ENCODE peak calls at places on chromosomes 4 and X, in eight cellular contexts. One of them, this sample, is unnamed.

GRCh38 chr4:156805696-156806095 is 165.9 kb downstream of the PDGFC start:
- DNase-seq in GM23248: no peak
- DNase-seq in amniotic epithelial cell: no peak
- DNase-seq in activated gamma-delta T cell treated with anti-CD3 and anti-CD28 coated beads, Interleukin-2, amount 50 U/mL, for 16 hours: no peak
- DNase-seq in T-cell: no peak
- DNase-seq in GOT3: no peak
- DNase-seq in AG08396: no peak
- DNase-seq in OCI-M1: no peak
- DNase-seq in this sample: no peak

GRCh38 chr4:87011340-87012034 is 76.7 kb downstream of the AFF1 start:
- DNase-seq in GM23248: peak; percentile 95
- DNase-seq in amniotic epithelial cell: peak; percentile 96
- DNase-seq in activated gamma-delta T cell treated with anti-CD3 and anti-CD28 coated beads, Interleukin-2, amount 50 U/mL, for 16 hours: no peak
- DNase-seq in T-cell: no peak
- DNase-seq in GOT3: no peak
- DNase-seq in AG08396: peak; percentile 50
- DNase-seq in OCI-M1: peak; percentile 80
- DNase-seq in this sample: no peak

GRCh38 chrX:17160971-17161370 is 214.0 kb upstream of the NHS start:
- DNase-seq in GM23248: peak; percentile 8
- DNase-seq in amniotic epithelial cell: no peak
- DNase-seq in activated gamma-delta T cell treated with anti-CD3 and anti-CD28 coated beads, Interleukin-2, amount 50 U/mL, for 16 hours: no peak
- DNase-seq in T-cell: no peak
- DNase-seq in GOT3: no peak
- DNase-seq in AG08396: no peak
- DNase-seq in OCI-M1: no peak
- DNase-seq in this sample: no peak

GRCh38 chrX:110755061-110755460 is 40.6 kb downstream of the CHRDL1 start:
- DNase-seq in GM23248: peak; percentile 53
- DNase-seq in amniotic epithelial cell: no peak
- DNase-seq in activated gamma-delta T cell treated with anti-CD3 and anti-CD28 coated beads, Interleukin-2, amount 50 U/mL, for 16 hours: no peak
- DNase-seq in T-cell: no peak
- DNase-seq in GOT3: no peak
- DNase-seq in AG08396: no peak
- DNase-seq in OCI-M1: no peak
- DNase-seq in this sample: no peak

GRCh38 chr4:26152051-26152450 is 168.8 kb upstream of the RBPJ start:
- DNase-seq in GM23248: no peak
- DNase-seq in amniotic epithelial cell: no peak
- DNase-seq in activated gamma-delta T cell treated with anti-CD3 and anti-CD28 coated beads, Interleukin-2, amount 50 U/mL, for 16 hours: no peak
- DNase-seq in T-cell: no peak
- DNase-seq in GOT3: no peak
- DNase-seq in AG08396: no peak
- DNase-seq in OCI-M1: no peak
- DNase-seq in this sample: no peak

GRCh38 chr4:149534779-149535178 is 280.9 kb downstream of the IQCM start:
- DNase-seq in GM23248: no peak
- DNase-seq in amniotic epithelial cell: no peak
- DNase-seq in activated gamma-delta T cell treated with anti-CD3 and anti-CD28 coated beads, Interleukin-2, amount 50 U/mL, for 16 hours: no peak
- DNase-seq in T-cell: no peak
- DNase-seq in GOT3: no peak
- DNase-seq in AG08396: no peak
- DNase-seq in OCI-M1: no peak
- DNase-seq in this sample: no peak

GRCh38 chr4:101682946-101683345 is 107.6 kb upstream of the BANK1 start:
- DNase-seq in GM23248: no peak
- DNase-seq in amniotic epithelial cell: no peak
- DNase-seq in activated gamma-delta T cell treated with anti-CD3 and anti-CD28 coated beads, Interleukin-2, amount 50 U/mL, for 16 hours: no peak
- DNase-seq in T-cell: no peak
- DNase-seq in GOT3: no peak
- DNase-seq in AG08396: no peak
- DNase-seq in OCI-M1: no peak
- DNase-seq in this sample: no peak

GRCh38 chr4:164949448-164950118 is 27.9 kb downstream of the TRIM61 start:
- DNase-seq in GM23248: peak; percentile 50
- DNase-seq in amniotic epithelial cell: no peak
- DNase-seq in activated gamma-delta T cell treated with anti-CD3 and anti-CD28 coated beads, Interleukin-2, amount 50 U/mL, for 16 hours: no peak
- DNase-seq in T-cell: no peak
- DNase-seq in GOT3: no peak
- DNase-seq in AG08396: no peak
- DNase-seq in OCI-M1: peak; percentile 50
- DNase-seq in this sample: no peak

GRCh38 chr4:33390977-33391376 is 2670.8 kb downstream of the PCDH7 start:
- DNase-seq in GM23248: no peak
- DNase-seq in amniotic epithelial cell: no peak
- DNase-seq in activated gamma-delta T cell treated with anti-CD3 and anti-CD28 coated beads, Interleukin-2, amount 50 U/mL, for 16 hours: no peak
- DNase-seq in T-cell: no peak
- DNase-seq in GOT3: no peak
- DNase-seq in AG08396: no peak
- DNase-seq in OCI-M1: no peak
- DNase-seq in this sample: no peak

GRCh38 chr4:24805566-24805965 is 10.2 kb downstream of the SOD3 start:
- DNase-seq in GM23248: no peak
- DNase-seq in amniotic epithelial cell: no peak
- DNase-seq in activated gamma-delta T cell treated with anti-CD3 and anti-CD28 coated beads, Interleukin-2, amount 50 U/mL, for 16 hours: no peak
- DNase-seq in T-cell: no peak
- DNase-seq in GOT3: no peak
- DNase-seq in AG08396: no peak
- DNase-seq in OCI-M1: peak; percentile 53
- DNase-seq in this sample: no peak

GRCh38 chrX:45696762-45697161 is 496.1 kb upstream of the DIPK2B start:
- DNase-seq in GM23248: no peak
- DNase-seq in amniotic epithelial cell: no peak
- DNase-seq in activated gamma-delta T cell treated with anti-CD3 and anti-CD28 coated beads, Interleukin-2, amount 50 U/mL, for 16 hours: no peak
- DNase-seq in T-cell: no peak
- DNase-seq in GOT3: no peak
- DNase-seq in AG08396: no peak
- DNase-seq in OCI-M1: no peak
- DNase-seq in this sample: no peak

GRCh38 chrX:68895339-68896250 is 66.8 kb downstream of the EFNB1 start:
- DNase-seq in GM23248: peak; percentile 18
- DNase-seq in amniotic epithelial cell: peak; percentile 43
- DNase-seq in activated gamma-delta T cell treated with anti-CD3 and anti-CD28 coated beads, Interleukin-2, amount 50 U/mL, for 16 hours: no peak
- DNase-seq in T-cell: no peak
- DNase-seq in GOT3: no peak
- DNase-seq in AG08396: peak; percentile 45
- DNase-seq in OCI-M1: no peak
- DNase-seq in this sample: no peak

GRCh38 chr4:138239496-138239895 is 2.7 kb downstream of the SLC7A11 start:
- DNase-seq in GM23248: no peak
- DNase-seq in amniotic epithelial cell: no peak
- DNase-seq in activated gamma-delta T cell treated with anti-CD3 and anti-CD28 coated beads, Interleukin-2, amount 50 U/mL, for 16 hours: no peak
- DNase-seq in T-cell: no peak
- DNase-seq in GOT3: no peak
- DNase-seq in AG08396: no peak
- DNase-seq in OCI-M1: no peak
- DNase-seq in this sample: no peak

GRCh38 chrX:109624641-109625311 is at the start of gene KCNE5:
- DNase-seq in GM23248: peak; percentile 5
- DNase-seq in amniotic epithelial cell: no peak
- DNase-seq in activated gamma-delta T cell treated with anti-CD3 and anti-CD28 coated beads, Interleukin-2, amount 50 U/mL, for 16 hours: no peak
- DNase-seq in T-cell: no peak
- DNase-seq in GOT3: no peak
- DNase-seq in AG08396: no peak
- DNase-seq in OCI-M1: no peak
- DNase-seq in this sample: no peak

GRCh38 chr4:108165601-108166000 is 3.1 kb downstream of the LEF1 start:
- DNase-seq in GM23248: no peak
- DNase-seq in amniotic epithelial cell: no peak
- DNase-seq in activated gamma-delta T cell treated with anti-CD3 and anti-CD28 coated beads, Interleukin-2, amount 50 U/mL, for 16 hours: no peak
- DNase-seq in T-cell: no peak
- DNase-seq in GOT3: no peak
- DNase-seq in AG08396: no peak
- DNase-seq in OCI-M1: no peak
- DNase-seq in this sample: no peak

GRCh38 chrX:65488496-65488895 is 46.1 kb downstream of the LAS1L start:
- DNase-seq in GM23248: peak; percentile 29
- DNase-seq in amniotic epithelial cell: peak; percentile 60
- DNase-seq in activated gamma-delta T cell treated with anti-CD3 and anti-CD28 coated beads, Interleukin-2, amount 50 U/mL, for 16 hours: no peak
- DNase-seq in T-cell: no peak
- DNase-seq in GOT3: no peak
- DNase-seq in AG08396: no peak
- DNase-seq in OCI-M1: peak; percentile 9
- DNase-seq in this sample: no peak

GRCh38 chrX:69618803-69619202 is 2.9 kb downstream of the EDA start:
- DNase-seq in GM23248: peak; percentile 27
- DNase-seq in amniotic epithelial cell: peak; percentile 9
- DNase-seq in activated gamma-delta T cell treated with anti-CD3 and anti-CD28 coated beads, Interleukin-2, amount 50 U/mL, for 16 hours: no peak
- DNase-seq in T-cell: no peak
- DNase-seq in GOT3: no peak
- DNase-seq in AG08396: peak; percentile 23
- DNase-seq in OCI-M1: peak; percentile 54
- DNase-seq in this sample: no peak

GRCh38 chr4:102527695-102528094 is 26.5 kb downstream of the NFKB1 start:
- DNase-seq in GM23248: no peak
- DNase-seq in amniotic epithelial cell: no peak
- DNase-seq in activated gamma-delta T cell treated with anti-CD3 and anti-CD28 coated beads, Interleukin-2, amount 50 U/mL, for 16 hours: no peak
- DNase-seq in T-cell: no peak
- DNase-seq in GOT3: no peak
- DNase-seq in AG08396: no peak
- DNase-seq in OCI-M1: no peak
- DNase-seq in this sample: no peak

GRCh38 chrX:7218321-7219152 is 70.6 kb upstream of the PUDP start:
- DNase-seq in GM23248: no peak
- DNase-seq in amniotic epithelial cell: no peak
- DNase-seq in activated gamma-delta T cell treated with anti-CD3 and anti-CD28 coated beads, Interleukin-2, amount 50 U/mL, for 16 hours: no peak
- DNase-seq in T-cell: no peak
- DNase-seq in GOT3: no peak
- DNase-seq in AG08396: no peak
- DNase-seq in OCI-M1: no peak
- DNase-seq in this sample: no peak

GRCh38 chr4:109719604-109720003 is 10.3 kb downstream of the PLA2G12A start:
- DNase-seq in GM23248: no peak
- DNase-seq in amniotic epithelial cell: no peak
- DNase-seq in activated gamma-delta T cell treated with anti-CD3 and anti-CD28 coated beads, Interleukin-2, amount 50 U/mL, for 16 hours: no peak
- DNase-seq in T-cell: no peak
- DNase-seq in GOT3: no peak
- DNase-seq in AG08396: no peak
- DNase-seq in OCI-M1: no peak
- DNase-seq in this sample: no peak

GRCh38 chr4:80197132-80197573 is at the start of gene PRDM8:
- DNase-seq in GM23248: peak; percentile 61
- DNase-seq in amniotic epithelial cell: no peak
- DNase-seq in activated gamma-delta T cell treated with anti-CD3 and anti-CD28 coated beads, Interleukin-2, amount 50 U/mL, for 16 hours: no peak
- DNase-seq in T-cell: no peak
- DNase-seq in GOT3: peak; percentile 21
- DNase-seq in AG08396: no peak
- DNase-seq in OCI-M1: peak; percentile 33
- DNase-seq in this sample: peak; percentile 33

GRCh38 chrX:8183281-8183680 is 12.2 kb upstream of the VCX2 start:
- DNase-seq in GM23248: no peak
- DNase-seq in amniotic epithelial cell: no peak
- DNase-seq in activated gamma-delta T cell treated with anti-CD3 and anti-CD28 coated beads, Interleukin-2, amount 50 U/mL, for 16 hours: no peak
- DNase-seq in T-cell: no peak
- DNase-seq in GOT3: no peak
- DNase-seq in AG08396: no peak
- DNase-seq in OCI-M1: no peak
- DNase-seq in this sample: no peak

GRCh38 chr4:110449947-110450346 is 26.0 kb upstream of the ENPEP start:
- DNase-seq in GM23248: no peak
- DNase-seq in amniotic epithelial cell: no peak
- DNase-seq in activated gamma-delta T cell treated with anti-CD3 and anti-CD28 coated beads, Interleukin-2, amount 50 U/mL, for 16 hours: no peak
- DNase-seq in T-cell: no peak
- DNase-seq in GOT3: no peak
- DNase-seq in AG08396: no peak
- DNase-seq in OCI-M1: no peak
- DNase-seq in this sample: no peak

GRCh38 chr4:88522702-88523324 is 763 bp downstream of the PYURF start:
- DNase-seq in GM23248: peak; percentile 75
- DNase-seq in amniotic epithelial cell: peak; percentile 59
- DNase-seq in activated gamma-delta T cell treated with anti-CD3 and anti-CD28 coated beads, Interleukin-2, amount 50 U/mL, for 16 hours: no peak
- DNase-seq in T-cell: no peak
- DNase-seq in GOT3: no peak
- DNase-seq in AG08396: peak; percentile 30
- DNase-seq in OCI-M1: peak; percentile 85
- DNase-seq in this sample: no peak

GRCh38 chr4:76028242-76028859 is 5.1 kb upstream of the CXCL10 start:
- DNase-seq in GM23248: no peak
- DNase-seq in amniotic epithelial cell: no peak
- DNase-seq in activated gamma-delta T cell treated with anti-CD3 and anti-CD28 coated beads, Interleukin-2, amount 50 U/mL, for 16 hours: no peak
- DNase-seq in T-cell: no peak
- DNase-seq in GOT3: no peak
- DNase-seq in AG08396: no peak
- DNase-seq in OCI-M1: peak; percentile 88
- DNase-seq in this sample: no peak

GRCh38 chrX:118872102-118872566 is 48.5 kb downstream of the ZCCHC12 start:
- DNase-seq in GM23248: peak; percentile 63
- DNase-seq in amniotic epithelial cell: no peak
- DNase-seq in activated gamma-delta T cell treated with anti-CD3 and anti-CD28 coated beads, Interleukin-2, amount 50 U/mL, for 16 hours: no peak
- DNase-seq in T-cell: no peak
- DNase-seq in GOT3: no peak
- DNase-seq in AG08396: no peak
- DNase-seq in OCI-M1: no peak
- DNase-seq in this sample: no peak

GRCh38 chr4:147578057-147578476 is 39.1 kb upstream of the TMEM184C start:
- DNase-seq in GM23248: peak; percentile 59
- DNase-seq in amniotic epithelial cell: peak; percentile 94
- DNase-seq in activated gamma-delta T cell treated with anti-CD3 and anti-CD28 coated beads, Interleukin-2, amount 50 U/mL, for 16 hours: no peak
- DNase-seq in T-cell: no peak
- DNase-seq in GOT3: peak; percentile 17
- DNase-seq in AG08396: peak; percentile 76
- DNase-seq in OCI-M1: no peak
- DNase-seq in this sample: no peak

GRCh38 chrX:131895002-131895401 is 128.1 kb upstream of the STK26 start:
- DNase-seq in GM23248: peak; percentile 26
- DNase-seq in amniotic epithelial cell: peak; percentile 89
- DNase-seq in activated gamma-delta T cell treated with anti-CD3 and anti-CD28 coated beads, Interleukin-2, amount 50 U/mL, for 16 hours: no peak
- DNase-seq in T-cell: no peak
- DNase-seq in GOT3: no peak
- DNase-seq in AG08396: no peak
- DNase-seq in OCI-M1: peak; percentile 66
- DNase-seq in this sample: no peak

GRCh38 chrX:154443479-154443910 is 446 bp upstream of the FAM50A start:
- DNase-seq in GM23248: peak; percentile 42
- DNase-seq in amniotic epithelial cell: no peak
- DNase-seq in activated gamma-delta T cell treated with anti-CD3 and anti-CD28 coated beads, Interleukin-2, amount 50 U/mL, for 16 hours: no peak
- DNase-seq in T-cell: no peak
- DNase-seq in GOT3: no peak
- DNase-seq in AG08396: peak; percentile 42
- DNase-seq in OCI-M1: peak; percentile 27
- DNase-seq in this sample: no peak

This sample was measured in NCI-H1930.